ENCODE peak calls at places on chromosomes 4 and X, in six cellular contexts. H is CD4-positive, alpha-beta T cell; X is Right ventricle myocardium superior; C is cardiac muscle cell; V is fibroblast of mammary gland; Z is GM12892. O is an unnamed sample.
A peak's percentile ranks its signal among the peaks of the same experiment; 100 is the strongest.

GRCh38 chr4:82431026-82431745 is 796 bp downstream of the ENOPH1 start:
- DNase-seq in H (peak; percentile 39), X (no peak), C (peak; percentile 34), V (no peak), Z (peak; percentile 8), O (peak; percentile 22)

GRCh38 chr4:37795796-37796195 is 30.7 kb upstream of the PGM2 start:
- DNase-seq in H (no peak), X (no peak), C (no peak), V (no peak), Z (no peak), O (no peak)

GRCh38 chr4:154491731-154492249 is at the start of gene DCHS2:
- DNase-seq in H (no peak), X (peak; percentile 40), C (peak; percentile 53), V (no peak), Z (peak; percentile 19), O (peak; percentile 84)

GRCh38 chr4:16082038-16082423 is 1.8 kb downstream of the PROM1 start:
- DNase-seq in H (no peak), X (no peak), C (no peak), V (peak; percentile 5), Z (no peak), O (peak; percentile 38)

GRCh38 chrX:39966186-39966585 is 131.6 kb downstream of the BCOR start:
- DNase-seq in H (no peak), X (no peak), C (no peak), V (peak; percentile 6), Z (no peak), O (no peak)

GRCh38 chr4:34043131-34043530 is 2201.2 kb downstream of the ARAP2 start:
- DNase-seq in H (no peak), X (no peak), C (peak; percentile 2), V (peak; percentile 12), Z (no peak), O (no peak)

GRCh38 chr4:81164623-81165416 is 50.2 kb downstream of the PRKG2 start:
- DNase-seq in H (no peak), X (no peak), C (no peak), V (peak; percentile 87), Z (no peak), O (no peak)

GRCh38 chr4:11720292-11720691 is 291.6 kb upstream of the HS3ST1 start:
- DNase-seq in H (no peak), X (no peak), C (peak; percentile 57), V (peak; percentile 55), Z (peak; percentile 1), O (peak; percentile 26)

GRCh38 chrX:41027388-41027787 is 57.9 kb upstream of the USP9X start:
- DNase-seq in H (no peak), X (no peak), C (peak; percentile 26), V (peak; percentile 78), Z (no peak), O (no peak)

GRCh38 chr4:129239088-129239487 is 143.1 kb downstream of the C4orf33 start:
- DNase-seq in H (no peak), X (peak; percentile 42), C (no peak), V (peak; percentile 77), Z (no peak), O (no peak)

GRCh38 chr4:48268956-48269860 is at the start of gene TEC:
- DNase-seq in H (peak; percentile 22), X (peak; percentile 77), C (peak; percentile 60), V (peak; percentile 56), Z (no peak), O (peak; percentile 46)

GRCh38 chr4:141352775-141353544 is 132.3 kb downstream of the ZNF330 start:
- DNase-seq in H (no peak), X (no peak), C (no peak), V (peak; percentile 48), Z (no peak), O (no peak)

O was measured in HuH-7.